ENCODE peak calls at places on chromosome 3, in ten cellular contexts. Q is M059J; M is activated T-cell treated with anti-CD3 and anti-CD28 coated beads, Interleukin-2, amount 50 U/mL, for 72 hours; H is H7; K is RWPE1; L is fibroblast of villous mesenchyme; N is dorsolateral prefrontal cortex; D is globus pallidus; J is foreskin fibroblast; Y is activated CD8-positive, alpha-beta memory T cell treated with anti-CD3 and anti-CD28 coated beads for 48 hours. A is an unnamed sample.

GRCh38 chr3:123876858-123877257 is 7.3 kb downstream of the MYLK start:
- DNase-seq in J (no peak), Y (no peak), M (no peak), Q (no peak), L (no peak), N (no peak), K (no peak), D (no peak), H (no peak), A (no peak)

GRCh38 chr3:112814256-112814655 is 32.4 kb downstream of the CD200R1L start:
- DNase-seq in L (peak), N (no peak), K (peak), D (no peak), M (no peak), Q (peak), J (peak), Y (no peak), H (no peak), A (peak)

GRCh38 chr3:86990171-86990733 is 697 bp downstream of the VGLL3 start:
- DNase-seq in K (peak), L (no peak), M (no peak), Y (no peak), N (no peak), D (no peak), J (peak), Q (peak), H (peak), A (peak)

GRCh38 chr3:184347321-184348056 is 10.1 kb downstream of the FAM131A start:
- DNase-seq in M (no peak), Q (no peak), K (no peak), L (peak), N (no peak), H (no peak), J (peak), D (no peak), Y (no peak), A (peak)

GRCh38 chr3:126927405-126927750 is 55.5 kb upstream of the PLXNA1 start:
- DNase-seq in M (no peak), L (no peak), Y (no peak), N (no peak), Q (no peak), H (no peak), K (no peak), J (no peak), D (no peak), A (no peak)

GRCh38 chr3:13841141-13841540 is 38.7 kb downstream of the WNT7A start:
- DNase-seq in H (no peak), J (no peak), L (no peak), Q (no peak), M (no peak), K (no peak), D (no peak), Y (no peak), N (no peak), A (no peak)

GRCh38 chr3:25297667-25298585 is 130.1 kb upstream of the RARB start:
- DNase-seq in M (no peak), N (no peak), H (no peak), Y (no peak), D (no peak), K (no peak), L (no peak), J (peak), Q (no peak), A (peak)

GRCh38 chr3:148727242-148727641 is 29.5 kb downstream of the AGTR1 start:
- DNase-seq in L (peak), H (peak), K (peak), Y (no peak), M (peak), D (peak), Q (peak), N (peak), J (peak), A (peak)

GRCh38 chr3:188901126-188901525 is 270.6 kb upstream of the TPRG1 start:
- DNase-seq in D (no peak), J (peak), K (no peak), Q (peak), L (peak), M (no peak), H (no peak), Y (no peak), N (no peak), A (peak)

GRCh38 chr3:151918253-151919029 is 45.0 kb downstream of the SUCNR1 start:
- DNase-seq in H (peak), N (no peak), J (peak), L (peak), D (peak), K (peak), M (peak), Y (no peak), Q (peak), A (peak)

GRCh38 chr3:168342946-168343856 is 247.5 kb upstream of the GOLIM4 start:
- DNase-seq in D (no peak), M (no peak), J (no peak), H (no peak), L (no peak), N (no peak), Y (no peak), K (no peak), Q (no peak), A (peak)

A was measured in choroid plexus epithelial cell.